ENCODE peak calls at places on chromosomes 13 and 19, in nine cellular contexts. One of them, this sample, is unnamed.

GRCh38 chr13:111262715-111263114 is 57.7 kb upstream of the TEX29 start:
- DNase-seq in ELR: no peak
- DNase-seq in NCI-H345: peak
- DNase-seq in activated CD8-positive, alpha-beta memory T cell treated with anti-CD3 and anti-CD28 coated beads for 4 hours: no peak
- DNase-seq in H7: no peak
- DNase-seq in neural progenitor cell: no peak
- DNase-seq in AG09309: no peak
- DNase-seq in fibroblast of lung: no peak
- DNase-seq in right lobe of liver: no peak
- DNase-seq in this sample: no peak

GRCh38 chr13:42218576-42218975 is 53.4 kb upstream of the AKAP11 start:
- DNase-seq in ELR: no peak
- DNase-seq in H7: no peak
- DNase-seq in fibroblast of lung: no peak
- DNase-seq in AG09309: no peak
- DNase-seq in neural progenitor cell: no peak
- DNase-seq in NCI-H345: no peak
- DNase-seq in right lobe of liver: no peak
- DNase-seq in activated CD8-positive, alpha-beta memory T cell treated with anti-CD3 and anti-CD28 coated beads for 4 hours: no peak
- DNase-seq in this sample: no peak

GRCh38 chr13:97359181-97360057 is 74.5 kb upstream of the RAP2A start:
- DNase-seq in AG09309: peak
- DNase-seq in NCI-H345: peak
- DNase-seq in right lobe of liver: no peak
- DNase-seq in H7: peak
- DNase-seq in neural progenitor cell: peak
- DNase-seq in fibroblast of lung: peak
- DNase-seq in activated CD8-positive, alpha-beta memory T cell treated with anti-CD3 and anti-CD28 coated beads for 4 hours: peak
- DNase-seq in ELR: peak
- DNase-seq in this sample: peak

GRCh38 chr19:7505682-7506384 is 10.1 kb upstream of the ZNF358 start:
- DNase-seq in H7: peak
- DNase-seq in NCI-H345: peak
- DNase-seq in AG09309: no peak
- DNase-seq in activated CD8-positive, alpha-beta memory T cell treated with anti-CD3 and anti-CD28 coated beads for 4 hours: no peak
- DNase-seq in ELR: no peak
- DNase-seq in right lobe of liver: peak
- DNase-seq in fibroblast of lung: no peak
- DNase-seq in neural progenitor cell: peak
- DNase-seq in this sample: peak

GRCh38 chr13:28530729-28531194 is 35.8 kb upstream of the FLT1 start:
- DNase-seq in NCI-H345: no peak
- DNase-seq in right lobe of liver: no peak
- DNase-seq in ELR: peak
- DNase-seq in activated CD8-positive, alpha-beta memory T cell treated with anti-CD3 and anti-CD28 coated beads for 4 hours: no peak
- DNase-seq in fibroblast of lung: no peak
- DNase-seq in H7: no peak
- DNase-seq in neural progenitor cell: no peak
- DNase-seq in AG09309: no peak
- DNase-seq in this sample: peak

GRCh38 chr19:31002852-31003251 is 346.4 kb downstream of the TSHZ3 start:
- DNase-seq in ELR: peak
- DNase-seq in right lobe of liver: no peak
- DNase-seq in AG09309: no peak
- DNase-seq in H7: peak
- DNase-seq in NCI-H345: no peak
- DNase-seq in fibroblast of lung: no peak
- DNase-seq in activated CD8-positive, alpha-beta memory T cell treated with anti-CD3 and anti-CD28 coated beads for 4 hours: no peak
- DNase-seq in neural progenitor cell: peak
- DNase-seq in this sample: no peak

GRCh38 chr19:40525234-40526051 is 51.2 kb upstream of the SHKBP1 start:
- DNase-seq in H7: peak
- DNase-seq in neural progenitor cell: no peak
- DNase-seq in right lobe of liver: no peak
- DNase-seq in activated CD8-positive, alpha-beta memory T cell treated with anti-CD3 and anti-CD28 coated beads for 4 hours: no peak
- DNase-seq in AG09309: no peak
- DNase-seq in ELR: no peak
- DNase-seq in fibroblast of lung: no peak
- DNase-seq in NCI-H345: no peak
- DNase-seq in this sample: no peak

GRCh38 chr13:113665582-113666323 is 1.3 kb upstream of the GRK1 start:
- DNase-seq in AG09309: no peak
- DNase-seq in right lobe of liver: no peak
- DNase-seq in activated CD8-positive, alpha-beta memory T cell treated with anti-CD3 and anti-CD28 coated beads for 4 hours: no peak
- DNase-seq in neural progenitor cell: no peak
- DNase-seq in H7: no peak
- DNase-seq in ELR: no peak
- DNase-seq in NCI-H345: no peak
- DNase-seq in fibroblast of lung: no peak
- DNase-seq in this sample: no peak

GRCh38 chr13:44715287-44716224 is 139.4 kb upstream of the TSC22D1 start:
- DNase-seq in activated CD8-positive, alpha-beta memory T cell treated with anti-CD3 and anti-CD28 coated beads for 4 hours: no peak
- DNase-seq in AG09309: peak
- DNase-seq in fibroblast of lung: peak
- DNase-seq in NCI-H345: no peak
- DNase-seq in neural progenitor cell: no peak
- DNase-seq in ELR: no peak
- DNase-seq in right lobe of liver: no peak
- DNase-seq in H7: no peak
- DNase-seq in this sample: no peak

GRCh38 chr13:51539887-51540286 is 44.4 kb upstream of the WDFY2 start:
- DNase-seq in ELR: peak
- DNase-seq in H7: no peak
- DNase-seq in neural progenitor cell: no peak
- DNase-seq in right lobe of liver: no peak
- DNase-seq in fibroblast of lung: no peak
- DNase-seq in AG09309: no peak
- DNase-seq in activated CD8-positive, alpha-beta memory T cell treated with anti-CD3 and anti-CD28 coated beads for 4 hours: no peak
- DNase-seq in NCI-H345: no peak
- DNase-seq in this sample: no peak

GRCh38 chr13:51518847-51519246 is 65.4 kb upstream of the WDFY2 start:
- DNase-seq in neural progenitor cell: no peak
- DNase-seq in right lobe of liver: no peak
- DNase-seq in activated CD8-positive, alpha-beta memory T cell treated with anti-CD3 and anti-CD28 coated beads for 4 hours: no peak
- DNase-seq in NCI-H345: no peak
- DNase-seq in H7: no peak
- DNase-seq in ELR: peak
- DNase-seq in AG09309: no peak
- DNase-seq in fibroblast of lung: peak
- DNase-seq in this sample: no peak

GRCh38 chr19:51505904-51506303 is 4.3 kb upstream of the SIGLEC12 start:
- DNase-seq in AG09309: no peak
- DNase-seq in H7: no peak
- DNase-seq in activated CD8-positive, alpha-beta memory T cell treated with anti-CD3 and anti-CD28 coated beads for 4 hours: no peak
- DNase-seq in fibroblast of lung: no peak
- DNase-seq in NCI-H345: no peak
- DNase-seq in neural progenitor cell: no peak
- DNase-seq in right lobe of liver: no peak
- DNase-seq in ELR: no peak
- DNase-seq in this sample: no peak

GRCh38 chr13:40096357-40096911 is 441.0 kb downstream of the COG6 start:
- DNase-seq in fibroblast of lung: no peak
- DNase-seq in NCI-H345: peak
- DNase-seq in activated CD8-positive, alpha-beta memory T cell treated with anti-CD3 and anti-CD28 coated beads for 4 hours: peak
- DNase-seq in neural progenitor cell: peak
- DNase-seq in AG09309: no peak
- DNase-seq in right lobe of liver: no peak
- DNase-seq in H7: no peak
- DNase-seq in ELR: no peak
- DNase-seq in this sample: no peak

GRCh38 chr13:25171517-25172302 is at the start of gene AMER2:
- DNase-seq in right lobe of liver: peak
- DNase-seq in ELR: no peak
- DNase-seq in fibroblast of lung: peak
- DNase-seq in neural progenitor cell: peak
- DNase-seq in activated CD8-positive, alpha-beta memory T cell treated with anti-CD3 and anti-CD28 coated beads for 4 hours: no peak
- DNase-seq in H7: peak
- DNase-seq in AG09309: no peak
- DNase-seq in NCI-H345: peak
- DNase-seq in this sample: peak

GRCh38 chr13:80251403-80251802 is 89.5 kb downstream of the SPRY2 start:
- DNase-seq in right lobe of liver: no peak
- DNase-seq in neural progenitor cell: peak
- DNase-seq in NCI-H345: peak
- DNase-seq in ELR: peak
- DNase-seq in H7: peak
- DNase-seq in fibroblast of lung: peak
- DNase-seq in AG09309: no peak
- DNase-seq in activated CD8-positive, alpha-beta memory T cell treated with anti-CD3 and anti-CD28 coated beads for 4 hours: no peak
- DNase-seq in this sample: no peak

GRCh38 chr19:17111766-17112165 is 36.2 kb downstream of the MYO9B start:
- DNase-seq in activated CD8-positive, alpha-beta memory T cell treated with anti-CD3 and anti-CD28 coated beads for 4 hours: no peak
- DNase-seq in H7: no peak
- DNase-seq in ELR: no peak
- DNase-seq in neural progenitor cell: no peak
- DNase-seq in right lobe of liver: no peak
- DNase-seq in AG09309: no peak
- DNase-seq in fibroblast of lung: no peak
- DNase-seq in NCI-H345: no peak
- DNase-seq in this sample: no peak

This sample was measured in AG08396.